ENCODE peak calls at places on chromosomes 2 and 18, in nine cellular contexts. One of them, this sample, is unnamed.

GRCh38 chr18:44679912-44680270 is 797 bp upstream of the SETBP1 start:
- DNase-seq in colonic mucosa: peak
- DNase-seq in kidney: peak
- DNase-seq in HEK293T: peak
- DNase-seq in stimulated activated CD4-positive, alpha-beta T cell treated with anti-CD3 and anti-CD28 coated beads, Interleukin-2, amount 100 ng/mL, for 48 hours: peak
- DNase-seq in immature natural killer cell: peak
- DNase-seq in RPMI7951: peak
- DNase-seq in activated CD4-positive, alpha-beta T cell treated with anti-CD3 and anti-CD28 coated beads for 1 hour: no peak
- DNase-seq in cardiac muscle cell: peak
- DNase-seq in this sample: peak

GRCh38 chr2:229800997-229801754 is 86.8 kb upstream of the DNER start:
- DNase-seq in cardiac muscle cell: peak
- DNase-seq in colonic mucosa: peak
- DNase-seq in RPMI7951: peak
- DNase-seq in stimulated activated CD4-positive, alpha-beta T cell treated with anti-CD3 and anti-CD28 coated beads, Interleukin-2, amount 100 ng/mL, for 48 hours: peak
- DNase-seq in HEK293T: peak
- DNase-seq in immature natural killer cell: peak
- DNase-seq in activated CD4-positive, alpha-beta T cell treated with anti-CD3 and anti-CD28 coated beads for 1 hour: peak
- DNase-seq in kidney: no peak
- DNase-seq in this sample: peak

GRCh38 chr2:98334439-98335078 is 11.7 kb upstream of the CNGA3 start:
- DNase-seq in activated CD4-positive, alpha-beta T cell treated with anti-CD3 and anti-CD28 coated beads for 1 hour: no peak
- DNase-seq in RPMI7951: peak
- DNase-seq in HEK293T: no peak
- DNase-seq in immature natural killer cell: no peak
- DNase-seq in cardiac muscle cell: no peak
- DNase-seq in colonic mucosa: no peak
- DNase-seq in stimulated activated CD4-positive, alpha-beta T cell treated with anti-CD3 and anti-CD28 coated beads, Interleukin-2, amount 100 ng/mL, for 48 hours: no peak
- DNase-seq in kidney: no peak
- DNase-seq in this sample: no peak

GRCh38 chr18:41389936-41390667 is 564.9 kb upstream of the PIK3C3 start:
- DNase-seq in stimulated activated CD4-positive, alpha-beta T cell treated with anti-CD3 and anti-CD28 coated beads, Interleukin-2, amount 100 ng/mL, for 48 hours: no peak
- DNase-seq in colonic mucosa: no peak
- DNase-seq in kidney: no peak
- DNase-seq in activated CD4-positive, alpha-beta T cell treated with anti-CD3 and anti-CD28 coated beads for 1 hour: no peak
- DNase-seq in immature natural killer cell: no peak
- DNase-seq in HEK293T: no peak
- DNase-seq in cardiac muscle cell: no peak
- DNase-seq in RPMI7951: no peak
- DNase-seq in this sample: no peak

GRCh38 chr18:75574197-75574596 is 146.7 kb upstream of the SMIM21 start:
- DNase-seq in immature natural killer cell: no peak
- DNase-seq in cardiac muscle cell: no peak
- DNase-seq in activated CD4-positive, alpha-beta T cell treated with anti-CD3 and anti-CD28 coated beads for 1 hour: no peak
- DNase-seq in RPMI7951: peak
- DNase-seq in kidney: no peak
- DNase-seq in stimulated activated CD4-positive, alpha-beta T cell treated with anti-CD3 and anti-CD28 coated beads, Interleukin-2, amount 100 ng/mL, for 48 hours: no peak
- DNase-seq in HEK293T: no peak
- DNase-seq in colonic mucosa: no peak
- DNase-seq in this sample: no peak

GRCh38 chr18:29123706-29124530 is 947.0 kb upstream of the CDH2 start:
- DNase-seq in immature natural killer cell: no peak
- DNase-seq in HEK293T: no peak
- DNase-seq in RPMI7951: peak
- DNase-seq in stimulated activated CD4-positive, alpha-beta T cell treated with anti-CD3 and anti-CD28 coated beads, Interleukin-2, amount 100 ng/mL, for 48 hours: no peak
- DNase-seq in colonic mucosa: no peak
- DNase-seq in cardiac muscle cell: no peak
- DNase-seq in kidney: no peak
- DNase-seq in activated CD4-positive, alpha-beta T cell treated with anti-CD3 and anti-CD28 coated beads for 1 hour: no peak
- DNase-seq in this sample: no peak

GRCh38 chr2:239339726-239340654 is 60.8 kb downstream of the HDAC4 start:
- DNase-seq in cardiac muscle cell: no peak
- DNase-seq in activated CD4-positive, alpha-beta T cell treated with anti-CD3 and anti-CD28 coated beads for 1 hour: no peak
- DNase-seq in colonic mucosa: peak
- DNase-seq in stimulated activated CD4-positive, alpha-beta T cell treated with anti-CD3 and anti-CD28 coated beads, Interleukin-2, amount 100 ng/mL, for 48 hours: no peak
- DNase-seq in RPMI7951: no peak
- DNase-seq in HEK293T: no peak
- DNase-seq in immature natural killer cell: peak
- DNase-seq in kidney: no peak
- DNase-seq in this sample: no peak

GRCh38 chr2:174603280-174603679 is 5.7 kb upstream of the WIPF1 start:
- DNase-seq in immature natural killer cell: peak
- DNase-seq in RPMI7951: peak
- DNase-seq in colonic mucosa: peak
- DNase-seq in activated CD4-positive, alpha-beta T cell treated with anti-CD3 and anti-CD28 coated beads for 1 hour: peak
- DNase-seq in stimulated activated CD4-positive, alpha-beta T cell treated with anti-CD3 and anti-CD28 coated beads, Interleukin-2, amount 100 ng/mL, for 48 hours: no peak
- DNase-seq in cardiac muscle cell: peak
- DNase-seq in HEK293T: peak
- DNase-seq in kidney: no peak
- DNase-seq in this sample: peak

GRCh38 chr2:1414121-1414520 is 858 bp downstream of the TPO start:
- DNase-seq in immature natural killer cell: no peak
- DNase-seq in colonic mucosa: no peak
- DNase-seq in activated CD4-positive, alpha-beta T cell treated with anti-CD3 and anti-CD28 coated beads for 1 hour: no peak
- DNase-seq in RPMI7951: no peak
- DNase-seq in cardiac muscle cell: peak
- DNase-seq in kidney: no peak
- DNase-seq in HEK293T: no peak
- DNase-seq in stimulated activated CD4-positive, alpha-beta T cell treated with anti-CD3 and anti-CD28 coated beads, Interleukin-2, amount 100 ng/mL, for 48 hours: no peak
- DNase-seq in this sample: no peak

GRCh38 chr18:40293311-40293710 is 1661.7 kb upstream of the PIK3C3 start:
- DNase-seq in stimulated activated CD4-positive, alpha-beta T cell treated with anti-CD3 and anti-CD28 coated beads, Interleukin-2, amount 100 ng/mL, for 48 hours: no peak
- DNase-seq in activated CD4-positive, alpha-beta T cell treated with anti-CD3 and anti-CD28 coated beads for 1 hour: no peak
- DNase-seq in cardiac muscle cell: peak
- DNase-seq in immature natural killer cell: no peak
- DNase-seq in RPMI7951: no peak
- DNase-seq in colonic mucosa: no peak
- DNase-seq in HEK293T: no peak
- DNase-seq in kidney: no peak
- DNase-seq in this sample: no peak

GRCh38 chr2:213723707-213724106 is 439.4 kb downstream of the SPAG16 start:
- DNase-seq in HEK293T: no peak
- DNase-seq in immature natural killer cell: no peak
- DNase-seq in cardiac muscle cell: no peak
- DNase-seq in activated CD4-positive, alpha-beta T cell treated with anti-CD3 and anti-CD28 coated beads for 1 hour: no peak
- DNase-seq in kidney: no peak
- DNase-seq in stimulated activated CD4-positive, alpha-beta T cell treated with anti-CD3 and anti-CD28 coated beads, Interleukin-2, amount 100 ng/mL, for 48 hours: no peak
- DNase-seq in RPMI7951: no peak
- DNase-seq in colonic mucosa: no peak
- DNase-seq in this sample: no peak

GRCh38 chr2:45014016-45014702 is 4.9 kb upstream of the SIX2 start:
- DNase-seq in stimulated activated CD4-positive, alpha-beta T cell treated with anti-CD3 and anti-CD28 coated beads, Interleukin-2, amount 100 ng/mL, for 48 hours: no peak
- DNase-seq in activated CD4-positive, alpha-beta T cell treated with anti-CD3 and anti-CD28 coated beads for 1 hour: no peak
- DNase-seq in immature natural killer cell: no peak
- DNase-seq in RPMI7951: peak
- DNase-seq in HEK293T: peak
- DNase-seq in kidney: peak
- DNase-seq in cardiac muscle cell: peak
- DNase-seq in colonic mucosa: no peak
- DNase-seq in this sample: peak

GRCh38 chr18:48575301-48575657 is 36.4 kb downstream of the CTIF start:
- DNase-seq in stimulated activated CD4-positive, alpha-beta T cell treated with anti-CD3 and anti-CD28 coated beads, Interleukin-2, amount 100 ng/mL, for 48 hours: no peak
- DNase-seq in cardiac muscle cell: no peak
- DNase-seq in RPMI7951: no peak
- DNase-seq in immature natural killer cell: no peak
- DNase-seq in HEK293T: no peak
- DNase-seq in activated CD4-positive, alpha-beta T cell treated with anti-CD3 and anti-CD28 coated beads for 1 hour: no peak
- DNase-seq in kidney: no peak
- DNase-seq in colonic mucosa: no peak
- DNase-seq in this sample: no peak

GRCh38 chr18:28036481-28036880 is 140.4 kb downstream of the CDH2 start:
- DNase-seq in cardiac muscle cell: no peak
- DNase-seq in stimulated activated CD4-positive, alpha-beta T cell treated with anti-CD3 and anti-CD28 coated beads, Interleukin-2, amount 100 ng/mL, for 48 hours: no peak
- DNase-seq in colonic mucosa: no peak
- DNase-seq in HEK293T: no peak
- DNase-seq in immature natural killer cell: no peak
- DNase-seq in RPMI7951: no peak
- DNase-seq in kidney: no peak
- DNase-seq in activated CD4-positive, alpha-beta T cell treated with anti-CD3 and anti-CD28 coated beads for 1 hour: no peak
- DNase-seq in this sample: no peak

GRCh38 chr2:86078801-86079545 is 26.7 kb downstream of the POLR1A start:
- DNase-seq in kidney: no peak
- DNase-seq in cardiac muscle cell: peak
- DNase-seq in stimulated activated CD4-positive, alpha-beta T cell treated with anti-CD3 and anti-CD28 coated beads, Interleukin-2, amount 100 ng/mL, for 48 hours: no peak
- DNase-seq in RPMI7951: peak
- DNase-seq in activated CD4-positive, alpha-beta T cell treated with anti-CD3 and anti-CD28 coated beads for 1 hour: no peak
- DNase-seq in immature natural killer cell: peak
- DNase-seq in HEK293T: no peak
- DNase-seq in colonic mucosa: peak
- DNase-seq in this sample: peak

GRCh38 chr2:98036349-98037000 is 40.7 kb upstream of the TMEM131 start:
- DNase-seq in colonic mucosa: no peak
- DNase-seq in activated CD4-positive, alpha-beta T cell treated with anti-CD3 and anti-CD28 coated beads for 1 hour: no peak
- DNase-seq in HEK293T: no peak
- DNase-seq in stimulated activated CD4-positive, alpha-beta T cell treated with anti-CD3 and anti-CD28 coated beads, Interleukin-2, amount 100 ng/mL, for 48 hours: no peak
- DNase-seq in cardiac muscle cell: peak
- DNase-seq in kidney: no peak
- DNase-seq in RPMI7951: no peak
- DNase-seq in immature natural killer cell: no peak
- DNase-seq in this sample: no peak

GRCh38 chr2:30866974-30867373 is 59.7 kb upstream of the CAPN13 start:
- DNase-seq in colonic mucosa: no peak
- DNase-seq in activated CD4-positive, alpha-beta T cell treated with anti-CD3 and anti-CD28 coated beads for 1 hour: no peak
- DNase-seq in immature natural killer cell: no peak
- DNase-seq in stimulated activated CD4-positive, alpha-beta T cell treated with anti-CD3 and anti-CD28 coated beads, Interleukin-2, amount 100 ng/mL, for 48 hours: no peak
- DNase-seq in HEK293T: no peak
- DNase-seq in RPMI7951: no peak
- DNase-seq in kidney: no peak
- DNase-seq in cardiac muscle cell: no peak
- DNase-seq in this sample: no peak

GRCh38 chr2:5021148-5021547 is 671.0 kb upstream of the SOX11 start:
- DNase-seq in colonic mucosa: no peak
- DNase-seq in cardiac muscle cell: no peak
- DNase-seq in activated CD4-positive, alpha-beta T cell treated with anti-CD3 and anti-CD28 coated beads for 1 hour: no peak
- DNase-seq in immature natural killer cell: no peak
- DNase-seq in kidney: no peak
- DNase-seq in HEK293T: no peak
- DNase-seq in stimulated activated CD4-positive, alpha-beta T cell treated with anti-CD3 and anti-CD28 coated beads, Interleukin-2, amount 100 ng/mL, for 48 hours: no peak
- DNase-seq in RPMI7951: peak
- DNase-seq in this sample: no peak

GRCh38 chr18:32753656-32754221 is 19.1 kb downstream of the KLHL14 start:
- DNase-seq in immature natural killer cell: no peak
- DNase-seq in colonic mucosa: no peak
- DNase-seq in cardiac muscle cell: no peak
- DNase-seq in kidney: no peak
- DNase-seq in HEK293T: no peak
- DNase-seq in activated CD4-positive, alpha-beta T cell treated with anti-CD3 and anti-CD28 coated beads for 1 hour: no peak
- DNase-seq in stimulated activated CD4-positive, alpha-beta T cell treated with anti-CD3 and anti-CD28 coated beads, Interleukin-2, amount 100 ng/mL, for 48 hours: no peak
- DNase-seq in RPMI7951: no peak
- DNase-seq in this sample: no peak

GRCh38 chr18:13461936-13462335 is 243.4 kb downstream of the LDLRAD4 start:
- DNase-seq in kidney: no peak
- DNase-seq in stimulated activated CD4-positive, alpha-beta T cell treated with anti-CD3 and anti-CD28 coated beads, Interleukin-2, amount 100 ng/mL, for 48 hours: no peak
- DNase-seq in immature natural killer cell: no peak
- DNase-seq in cardiac muscle cell: no peak
- DNase-seq in colonic mucosa: no peak
- DNase-seq in HEK293T: no peak
- DNase-seq in RPMI7951: no peak
- DNase-seq in activated CD4-positive, alpha-beta T cell treated with anti-CD3 and anti-CD28 coated beads for 1 hour: no peak
- DNase-seq in this sample: no peak

GRCh38 chr2:20430461-20431302 is 16.2 kb upstream of the RHOB start:
- DNase-seq in RPMI7951: peak
- DNase-seq in immature natural killer cell: no peak
- DNase-seq in kidney: no peak
- DNase-seq in activated CD4-positive, alpha-beta T cell treated with anti-CD3 and anti-CD28 coated beads for 1 hour: no peak
- DNase-seq in cardiac muscle cell: no peak
- DNase-seq in stimulated activated CD4-positive, alpha-beta T cell treated with anti-CD3 and anti-CD28 coated beads, Interleukin-2, amount 100 ng/mL, for 48 hours: no peak
- DNase-seq in colonic mucosa: no peak
- DNase-seq in HEK293T: no peak
- DNase-seq in this sample: no peak

GRCh38 chr18:60872434-60872833 is 460.8 kb upstream of the CDH20 start:
- DNase-seq in HEK293T: no peak
- DNase-seq in RPMI7951: no peak
- DNase-seq in immature natural killer cell: no peak
- DNase-seq in stimulated activated CD4-positive, alpha-beta T cell treated with anti-CD3 and anti-CD28 coated beads, Interleukin-2, amount 100 ng/mL, for 48 hours: no peak
- DNase-seq in cardiac muscle cell: no peak
- DNase-seq in kidney: no peak
- DNase-seq in colonic mucosa: no peak
- DNase-seq in activated CD4-positive, alpha-beta T cell treated with anti-CD3 and anti-CD28 coated beads for 1 hour: no peak
- DNase-seq in this sample: no peak

GRCh38 chr2:188330316-188331053 is 38.8 kb downstream of the GULP1 start:
- DNase-seq in activated CD4-positive, alpha-beta T cell treated with anti-CD3 and anti-CD28 coated beads for 1 hour: no peak
- DNase-seq in HEK293T: no peak
- DNase-seq in cardiac muscle cell: no peak
- DNase-seq in colonic mucosa: no peak
- DNase-seq in RPMI7951: no peak
- DNase-seq in kidney: no peak
- DNase-seq in immature natural killer cell: no peak
- DNase-seq in stimulated activated CD4-positive, alpha-beta T cell treated with anti-CD3 and anti-CD28 coated beads, Interleukin-2, amount 100 ng/mL, for 48 hours: no peak
- DNase-seq in this sample: no peak

GRCh38 chr2:235032466-235032865 is 80.6 kb downstream of the SH3BP4 start:
- DNase-seq in colonic mucosa: no peak
- DNase-seq in kidney: no peak
- DNase-seq in immature natural killer cell: no peak
- DNase-seq in RPMI7951: no peak
- DNase-seq in activated CD4-positive, alpha-beta T cell treated with anti-CD3 and anti-CD28 coated beads for 1 hour: no peak
- DNase-seq in stimulated activated CD4-positive, alpha-beta T cell treated with anti-CD3 and anti-CD28 coated beads, Interleukin-2, amount 100 ng/mL, for 48 hours: no peak
- DNase-seq in cardiac muscle cell: no peak
- DNase-seq in HEK293T: no peak
- DNase-seq in this sample: no peak

GRCh38 chr2:134855709-134856108 is 17.3 kb downstream of the ACMSD start:
- DNase-seq in cardiac muscle cell: no peak
- DNase-seq in activated CD4-positive, alpha-beta T cell treated with anti-CD3 and anti-CD28 coated beads for 1 hour: no peak
- DNase-seq in kidney: no peak
- DNase-seq in colonic mucosa: no peak
- DNase-seq in HEK293T: no peak
- DNase-seq in stimulated activated CD4-positive, alpha-beta T cell treated with anti-CD3 and anti-CD28 coated beads, Interleukin-2, amount 100 ng/mL, for 48 hours: no peak
- DNase-seq in immature natural killer cell: no peak
- DNase-seq in RPMI7951: no peak
- DNase-seq in this sample: no peak

GRCh38 chr2:27152796-27153464 is 4.1 kb downstream of the TCF23 start:
- DNase-seq in stimulated activated CD4-positive, alpha-beta T cell treated with anti-CD3 and anti-CD28 coated beads, Interleukin-2, amount 100 ng/mL, for 48 hours: no peak
- DNase-seq in colonic mucosa: peak
- DNase-seq in RPMI7951: no peak
- DNase-seq in kidney: no peak
- DNase-seq in HEK293T: no peak
- DNase-seq in cardiac muscle cell: no peak
- DNase-seq in immature natural killer cell: no peak
- DNase-seq in activated CD4-positive, alpha-beta T cell treated with anti-CD3 and anti-CD28 coated beads for 1 hour: no peak
- DNase-seq in this sample: peak

GRCh38 chr2:25567406-25567805 is 106.0 kb downstream of the DTNB start:
- DNase-seq in cardiac muscle cell: peak
- DNase-seq in stimulated activated CD4-positive, alpha-beta T cell treated with anti-CD3 and anti-CD28 coated beads, Interleukin-2, amount 100 ng/mL, for 48 hours: no peak
- DNase-seq in RPMI7951: peak
- DNase-seq in colonic mucosa: no peak
- DNase-seq in kidney: no peak
- DNase-seq in activated CD4-positive, alpha-beta T cell treated with anti-CD3 and anti-CD28 coated beads for 1 hour: no peak
- DNase-seq in immature natural killer cell: peak
- DNase-seq in HEK293T: peak
- DNase-seq in this sample: peak

GRCh38 chr2:191626497-191627151 is 51.3 kb upstream of the NABP1 start:
- DNase-seq in stimulated activated CD4-positive, alpha-beta T cell treated with anti-CD3 and anti-CD28 coated beads, Interleukin-2, amount 100 ng/mL, for 48 hours: no peak
- DNase-seq in colonic mucosa: no peak
- DNase-seq in activated CD4-positive, alpha-beta T cell treated with anti-CD3 and anti-CD28 coated beads for 1 hour: no peak
- DNase-seq in immature natural killer cell: no peak
- DNase-seq in cardiac muscle cell: no peak
- DNase-seq in kidney: no peak
- DNase-seq in HEK293T: no peak
- DNase-seq in RPMI7951: peak
- DNase-seq in this sample: no peak

GRCh38 chr2:127153691-127154158 is 46.8 kb upstream of the BIN1 start:
- DNase-seq in stimulated activated CD4-positive, alpha-beta T cell treated with anti-CD3 and anti-CD28 coated beads, Interleukin-2, amount 100 ng/mL, for 48 hours: no peak
- DNase-seq in kidney: no peak
- DNase-seq in activated CD4-positive, alpha-beta T cell treated with anti-CD3 and anti-CD28 coated beads for 1 hour: no peak
- DNase-seq in HEK293T: peak
- DNase-seq in immature natural killer cell: no peak
- DNase-seq in RPMI7951: peak
- DNase-seq in cardiac muscle cell: no peak
- DNase-seq in colonic mucosa: no peak
- DNase-seq in this sample: no peak

This sample was measured in small intestine.